ENCODE peak calls at places on chromosomes 4 and X, in six cellular contexts. K is left colon; V is Kasumi-1; J is cardiac fibroblast; M is activated CD4-positive, alpha-beta T cell treated with anti-CD3 and anti-CD28 coated beads, Interleukin-2, amount 50 U/mL, for 4 hours; F is NCI-H82. I is an unnamed sample.

GRCh38 chr4:6229671-6230501 is 29.5 kb upstream of the JAKMIP1 start:
- DNase-seq in K (peak), V (no peak), J (no peak), M (no peak), F (no peak), I (no peak)

GRCh38 chrX:107627792-107628661 is at the start of gene PRPS1:
- DNase-seq in K (peak), V (peak), J (peak), M (peak), F (peak), I (peak)

GRCh38 chr4:138269175-138269574 is 27.0 kb upstream of the SLC7A11 start:
- DNase-seq in K (no peak), V (no peak), J (no peak), M (no peak), F (no peak), I (no peak)

GRCh38 chr4:160835789-160836188 is 1328.0 kb downstream of the FSTL5 start:
- DNase-seq in K (no peak), V (no peak), J (no peak), M (no peak), F (no peak), I (no peak)

GRCh38 chr4:76311896-76312331 is 5.4 kb downstream of the STBD1 start:
- DNase-seq in K (no peak), V (no peak), J (no peak), M (no peak), F (peak), I (peak)

GRCh38 chrX:1011632-1012283 is 200.7 kb downstream of the CRLF2 start:
- DNase-seq in K (no peak), V (no peak), J (no peak), M (no peak), F (no peak), I (no peak)

GRCh38 chr4:95619525-95620443 is 71.0 kb upstream of the UNC5C start:
- DNase-seq in K (no peak), V (no peak), J (no peak), M (no peak), F (no peak), I (no peak)

GRCh38 chrX:22383988-22384387 is 111.3 kb downstream of the CBLL2 start:
- DNase-seq in K (no peak), V (no peak), J (no peak), M (no peak), F (no peak), I (no peak)

GRCh38 chr4:33268776-33269175 is 2548.6 kb downstream of the PCDH7 start:
- DNase-seq in K (no peak), V (no peak), J (no peak), M (no peak), F (peak), I (no peak)

GRCh38 chr4:42627887-42628646 is 28.8 kb downstream of the ATP8A1 start:
- DNase-seq in K (peak), V (no peak), J (peak), M (peak), F (no peak), I (no peak)

GRCh38 chr4:25377572-25377882 is 464 bp downstream of the ANAPC4 start:
- DNase-seq in K (no peak), V (peak), J (no peak), M (no peak), F (no peak), I (no peak)

GRCh38 chr4:73036123-73036522 is 33.4 kb downstream of the COX18 start:
- DNase-seq in K (no peak), V (no peak), J (no peak), M (no peak), F (no peak), I (no peak)

GRCh38 chr4:26579169-26579568 is 4.7 kb upstream of the TBC1D19 start:
- DNase-seq in K (no peak), V (no peak), J (no peak), M (no peak), F (no peak), I (no peak)

GRCh38 chr4:3354455-3354811 is 61.6 kb downstream of the RGS12 start:
- DNase-seq in K (no peak), V (no peak), J (no peak), M (no peak), F (no peak), I (no peak)

GRCh38 chr4:40241936-40242590 is 45.2 kb downstream of the RHOH start:
- DNase-seq in K (no peak), V (no peak), J (no peak), M (peak), F (no peak), I (peak)

GRCh38 chrX:128052303-128052702 is at the start of gene ACTRT1:
- DNase-seq in K (no peak), V (no peak), J (no peak), M (no peak), F (no peak), I (no peak)

GRCh38 chr4:17528526-17529165 is 13.7 kb downstream of the CLRN2 start:
- DNase-seq in K (no peak), V (no peak), J (no peak), M (no peak), F (peak), I (peak)

GRCh38 chr4:111228874-111229273 is 606.0 kb upstream of the PITX2 start:
- DNase-seq in K (no peak), V (no peak), J (no peak), M (no peak), F (no peak), I (no peak)

GRCh38 chrX:153554519-153555167 is 37.2 kb downstream of the ATP2B3 start:
- DNase-seq in K (peak), V (peak), J (peak), M (peak), F (peak), I (peak)

GRCh38 chr4:173252024-173252935 is 81.9 kb downstream of the HMGB2 start:
- DNase-seq in K (peak), V (peak), J (peak), M (no peak), F (no peak), I (peak)

GRCh38 chr4:106587558-106587957 is 219.0 kb upstream of the GIMD1 start:
- DNase-seq in K (no peak), V (no peak), J (peak), M (no peak), F (no peak), I (no peak)

GRCh38 chr4:141246243-141246642 is 25.5 kb downstream of the ZNF330 start:
- DNase-seq in K (no peak), V (no peak), J (peak), M (no peak), F (no peak), I (no peak)

GRCh38 chr4:680091-680490 is 5.7 kb downstream of the MYL5 start:
- DNase-seq in K (no peak), V (no peak), J (no peak), M (no peak), F (no peak), I (no peak)

GRCh38 chrX:96379951-96380350 is 304.7 kb upstream of the DIAPH2 start:
- DNase-seq in K (no peak), V (no peak), J (no peak), M (no peak), F (no peak), I (no peak)

GRCh38 chr4:111268769-111269414 is 646.0 kb upstream of the PITX2 start:
- DNase-seq in K (no peak), V (no peak), J (peak), M (no peak), F (no peak), I (no peak)

GRCh38 chr4:148447672-148448071 is 5.5 kb upstream of the NR3C2 start:
- DNase-seq in K (no peak), V (peak), J (no peak), M (peak), F (no peak), I (peak)

GRCh38 chr4:101101072-101101471 is 246.3 kb downstream of the PPP3CA start:
- DNase-seq in K (no peak), V (no peak), J (no peak), M (no peak), F (no peak), I (no peak)

GRCh38 chrX:133412246-133412645 is 3.0 kb downstream of the GPC4 start:
- DNase-seq in K (no peak), V (no peak), J (peak), M (no peak), F (no peak), I (peak)

GRCh38 chrX:148310402-148311200 is 189.8 kb upstream of the AFF2 start:
- DNase-seq in K (no peak), V (peak), J (no peak), M (peak), F (no peak), I (no peak)

GRCh38 chr4:16757080-16757521 is 141.3 kb downstream of the LDB2 start:
- DNase-seq in K (no peak), V (no peak), J (peak), M (no peak), F (no peak), I (peak)

GRCh38 chr4:28254003-28254402 is 1393.4 kb downstream of the STIM2 start:
- DNase-seq in K (no peak), V (no peak), J (no peak), M (no peak), F (no peak), I (no peak)